ENCODE peak calls at places on chromosomes 1 and 21, in ten cellular contexts. N is GM12865, J is cardiac fibroblast, O is HFFc6, A is A549, M is astrocyte of the spinal cord, X is left lung, W is AG10803, P is MCF 10A, R is astrocyte of the cerebellum. E is an unnamed sample.

GRCh38 chr1:218459450-218459849 is 114.3 kb downstream of the TGFB2 start:
- DNase-seq in N (no peak), J (peak), O (no peak), A (no peak), M (peak), X (no peak), W (no peak), P (no peak), R (no peak), E (no peak)

GRCh38 chr1:205975387-205975998 is 27.7 kb downstream of the RAB7B start:
- DNase-seq in N (no peak), J (no peak), O (no peak), A (no peak), M (no peak), X (no peak), W (no peak), P (no peak), R (no peak), E (no peak)

GRCh38 chr1:8297245-8297644 is 20.7 kb upstream of the SLC45A1 start:
- DNase-seq in N (no peak), J (no peak), O (no peak), A (no peak), M (no peak), X (no peak), W (no peak), P (no peak), R (no peak), E (no peak)

GRCh38 chr1:6951536-6951935 is 166.3 kb downstream of the CAMTA1 start:
- DNase-seq in N (no peak), J (no peak), O (no peak), A (no peak), M (no peak), X (no peak), W (no peak), P (no peak), R (no peak), E (no peak)

GRCh38 chr1:72690871-72691270 is 408.5 kb upstream of the NEGR1 start:
- DNase-seq in N (no peak), J (no peak), O (no peak), A (no peak), M (no peak), X (no peak), W (no peak), P (peak), R (no peak), E (no peak)

GRCh38 chr1:5239911-5240310 is 585.5 kb downstream of the AJAP1 start:
- DNase-seq in N (no peak), J (no peak), O (no peak), A (no peak), M (no peak), X (no peak), W (no peak), P (no peak), R (no peak), E (no peak)

GRCh38 chr1:2643414-2644077 is 10.7 kb upstream of the MMEL1 start:
- DNase-seq in N (no peak), J (no peak), O (no peak), A (no peak), M (no peak), X (no peak), W (no peak), P (no peak), R (no peak), E (no peak)

GRCh38 chr1:196608401-196609113 is at the start of gene KCNT2:
- DNase-seq in N (no peak), J (peak), O (no peak), A (peak), M (peak), X (peak), W (peak), P (peak), R (peak), E (no peak)

GRCh38 chr1:182357913-182358312 is 33.7 kb downstream of the GLUL start:
- DNase-seq in N (no peak), J (no peak), O (no peak), A (no peak), M (no peak), X (no peak), W (no peak), P (no peak), R (no peak), E (no peak)

GRCh38 chr1:236530286-236530685 is 6.5 kb downstream of the LGALS8 start:
- DNase-seq in N (no peak), J (no peak), O (no peak), A (no peak), M (no peak), X (no peak), W (no peak), P (no peak), R (no peak), E (no peak)

GRCh38 chr1:218347713-218348627 is 2.8 kb downstream of the TGFB2 start:
- DNase-seq in N (no peak), J (peak), O (no peak), A (peak), M (peak), X (no peak), W (no peak), P (peak), R (no peak), E (no peak)

GRCh38 chr21:44377201-44377921 is 23.9 kb downstream of the TRPM2 start:
- DNase-seq in N (no peak), J (no peak), O (no peak), A (no peak), M (no peak), X (no peak), W (no peak), P (no peak), R (no peak), E (no peak)

GRCh38 chr1:160607051-160608032 is 28.0 kb upstream of the CD84 start:
- DNase-seq in N (peak), J (peak), O (peak), A (peak), M (peak), X (no peak), W (peak), P (peak), R (peak), E (peak)

GRCh38 chr21:26966978-26967913 is at the start of gene ADAMTS5:
- DNase-seq in N (no peak), J (peak), O (peak), A (no peak), M (peak), X (no peak), W (peak), P (peak), R (no peak), E (no peak)

GRCh38 chr21:32141009-32141357 is 137.9 kb downstream of the MIS18A start:
- DNase-seq in N (no peak), J (no peak), O (no peak), A (no peak), M (no peak), X (no peak), W (peak), P (no peak), R (no peak), E (no peak)

GRCh38 chr1:231417503-231417902 is 4.6 kb downstream of the EGLN1 start:
- DNase-seq in N (no peak), J (no peak), O (no peak), A (no peak), M (no peak), X (no peak), W (no peak), P (no peak), R (no peak), E (no peak)

GRCh38 chr21:38325761-38326420 is 69.1 kb downstream of the KCNJ15 start:
- DNase-seq in N (no peak), J (no peak), O (no peak), A (no peak), M (no peak), X (no peak), W (peak), P (no peak), R (no peak), E (no peak)

GRCh38 chr1:233613252-233614172 is at the start of gene KCNK1:
- DNase-seq in N (peak), J (peak), O (no peak), A (peak), M (peak), X (peak), W (peak), P (peak), R (peak), E (peak)

GRCh38 chr1:35164893-35165292 is 28.1 kb downstream of the SFPQ start:
- DNase-seq in N (no peak), J (no peak), O (no peak), A (no peak), M (no peak), X (no peak), W (no peak), P (no peak), R (no peak), E (no peak)

GRCh38 chr1:179169616-179170467 is 59.6 kb downstream of the ABL2 start:
- DNase-seq in N (no peak), J (peak), O (peak), A (peak), M (peak), X (no peak), W (peak), P (peak), R (peak), E (no peak)

GRCh38 chr1:11514366-11514765 is 35.4 kb downstream of the DISP3 start:
- DNase-seq in N (no peak), J (no peak), O (no peak), A (no peak), M (no peak), X (peak), W (no peak), P (no peak), R (no peak), E (no peak)

GRCh38 chr1:3501856-3502665 is 47.6 kb downstream of the ARHGEF16 start:
- DNase-seq in N (peak), J (peak), O (peak), A (peak), M (peak), X (peak), W (no peak), P (peak), R (peak), E (peak)

GRCh38 chr21:43829575-43830119 is 35.4 kb upstream of the AGPAT3 start:
- DNase-seq in N (no peak), J (no peak), O (no peak), A (peak), M (no peak), X (no peak), W (no peak), P (no peak), R (no peak), E (peak)

GRCh38 chr1:167629681-167630567 is at the start of gene RCSD1:
- DNase-seq in N (peak), J (peak), O (no peak), A (no peak), M (no peak), X (peak), W (no peak), P (no peak), R (no peak), E (peak)

GRCh38 chr1:228209657-228210056 is 1.8 kb downstream of the OBSCN start:
- DNase-seq in N (no peak), J (no peak), O (no peak), A (no peak), M (no peak), X (no peak), W (no peak), P (no peak), R (no peak), E (no peak)

GRCh38 chr21:35840949-35841348 is 219.4 kb downstream of the SETD4 start:
- DNase-seq in N (no peak), J (no peak), O (no peak), A (no peak), M (no peak), X (no peak), W (no peak), P (no peak), R (no peak), E (no peak)

GRCh38 chr1:205430631-205431305 is 8.9 kb upstream of the LEMD1 start:
- DNase-seq in N (peak), J (peak), O (no peak), A (peak), M (peak), X (peak), W (peak), P (peak), R (no peak), E (peak)

GRCh38 chr1:196877964-196878363 is 9.9 kb upstream of the CFHR4 start:
- DNase-seq in N (no peak), J (peak), O (no peak), A (peak), M (peak), X (no peak), W (peak), P (no peak), R (no peak), E (no peak)

GRCh38 chr1:184504695-184505338 is 118.0 kb downstream of the C1orf21 start:
- DNase-seq in N (no peak), J (no peak), O (no peak), A (no peak), M (no peak), X (no peak), W (no peak), P (no peak), R (no peak), E (no peak)

GRCh38 chr1:201060586-201060985 is 37.1 kb upstream of the KIF21B start:
- DNase-seq in N (no peak), J (no peak), O (no peak), A (no peak), M (no peak), X (no peak), W (no peak), P (no peak), R (no peak), E (no peak)

GRCh38 chr1:39494671-39495410 is 3.4 kb downstream of the BMP8A start:
- DNase-seq in N (no peak), J (no peak), O (no peak), A (no peak), M (no peak), X (no peak), W (no peak), P (no peak), R (no peak), E (no peak)

GRCh38 chr1:206706806-206707205 is 22.1 kb downstream of the MAPKAPK2 start:
- DNase-seq in N (no peak), J (no peak), O (no peak), A (no peak), M (no peak), X (no peak), W (no peak), P (no peak), R (no peak), E (no peak)

GRCh38 chr1:90728656-90729257 is 11.7 kb upstream of the BARHL2 start:
- DNase-seq in N (no peak), J (no peak), O (no peak), A (no peak), M (no peak), X (no peak), W (no peak), P (no peak), R (no peak), E (peak)

GRCh38 chr1:58011978-58012377 is 534.5 kb downstream of the OMA1 start:
- DNase-seq in N (no peak), J (no peak), O (no peak), A (no peak), M (no peak), X (no peak), W (no peak), P (no peak), R (no peak), E (no peak)

GRCh38 chr1:57489342-57490036 is 65.6 kb upstream of the DAB1 start:
- DNase-seq in N (no peak), J (peak), O (peak), A (no peak), M (peak), X (no peak), W (peak), P (peak), R (peak), E (no peak)

GRCh38 chr1:37930246-37931142 is 16.4 kb downstream of the INPP5B start:
- DNase-seq in N (peak), J (peak), O (no peak), A (no peak), M (no peak), X (peak), W (peak), P (peak), R (no peak), E (peak)

GRCh38 chr1:2982615-2983318 is 38.5 kb upstream of the ACTRT2 start:
- DNase-seq in N (no peak), J (no peak), O (no peak), A (no peak), M (no peak), X (peak), W (no peak), P (no peak), R (no peak), E (no peak)

GRCh38 chr1:14924455-14925325 is 228.9 kb upstream of the TMEM51 start:
- DNase-seq in N (no peak), J (peak), O (peak), A (no peak), M (peak), X (no peak), W (peak), P (peak), R (no peak), E (peak)

DNA sequence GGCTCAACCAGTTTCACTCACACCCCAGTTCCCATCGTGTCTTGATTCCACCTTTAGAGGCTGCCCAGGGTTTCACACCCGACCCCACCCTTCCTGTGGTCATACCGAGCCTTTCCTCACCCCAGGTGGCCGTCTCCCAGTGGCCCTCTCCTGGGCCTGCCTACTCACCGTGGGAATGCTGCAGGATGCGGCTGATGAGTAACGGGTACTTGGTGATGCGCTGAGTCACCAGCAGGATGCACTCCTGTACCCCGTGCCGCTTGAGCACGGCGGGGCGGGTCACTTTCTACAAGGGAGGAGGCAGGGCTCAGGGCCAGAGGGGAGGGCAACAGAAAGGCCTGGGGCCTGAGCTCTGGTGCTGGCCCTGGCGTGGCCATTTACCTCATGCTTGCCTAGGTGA is 16.4 kb downstream of the ARHGEF2 start:
- DNase-seq in N (peak), J (peak), O (peak), A (peak), M (peak), X (no peak), W (peak), P (peak), R (peak), E (no peak)
- TF ChIP-seq CTCF in N (peak), J (peak), O (peak), A (peak), M (peak), X (no peak), W (peak), P (peak), R (peak), E (no peak)

DNA sequence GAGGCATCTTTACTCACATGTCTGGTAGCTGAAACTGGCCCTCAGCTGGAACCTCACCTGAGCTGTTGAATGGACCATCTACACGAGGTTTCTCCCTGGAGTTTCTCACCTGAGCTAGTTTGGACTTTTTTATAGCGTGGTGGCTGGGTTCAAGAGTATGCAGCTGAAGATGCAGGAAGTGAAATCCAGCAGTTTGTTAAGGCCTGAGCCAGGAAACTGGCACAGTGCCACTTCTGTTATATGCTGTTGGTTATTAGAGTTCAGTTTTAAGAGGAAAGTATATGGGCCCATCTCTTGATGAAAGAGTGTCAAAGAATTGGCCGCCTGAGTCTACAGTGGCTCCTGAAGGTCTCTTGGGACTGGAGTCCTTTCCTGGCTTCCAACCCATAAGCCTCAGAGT is 35.6 kb downstream of the STUM start:
- DNase-seq in N (no peak), J (no peak), O (no peak), A (no peak), M (no peak), X (no peak), W (no peak), P (no peak), R (no peak), E (no peak)
- TF ChIP-seq CTCF in N (no peak), J (no peak), O (no peak), A (no peak), M (no peak), X (no peak), W (no peak), P (no peak), R (no peak), E (no peak)

DNA sequence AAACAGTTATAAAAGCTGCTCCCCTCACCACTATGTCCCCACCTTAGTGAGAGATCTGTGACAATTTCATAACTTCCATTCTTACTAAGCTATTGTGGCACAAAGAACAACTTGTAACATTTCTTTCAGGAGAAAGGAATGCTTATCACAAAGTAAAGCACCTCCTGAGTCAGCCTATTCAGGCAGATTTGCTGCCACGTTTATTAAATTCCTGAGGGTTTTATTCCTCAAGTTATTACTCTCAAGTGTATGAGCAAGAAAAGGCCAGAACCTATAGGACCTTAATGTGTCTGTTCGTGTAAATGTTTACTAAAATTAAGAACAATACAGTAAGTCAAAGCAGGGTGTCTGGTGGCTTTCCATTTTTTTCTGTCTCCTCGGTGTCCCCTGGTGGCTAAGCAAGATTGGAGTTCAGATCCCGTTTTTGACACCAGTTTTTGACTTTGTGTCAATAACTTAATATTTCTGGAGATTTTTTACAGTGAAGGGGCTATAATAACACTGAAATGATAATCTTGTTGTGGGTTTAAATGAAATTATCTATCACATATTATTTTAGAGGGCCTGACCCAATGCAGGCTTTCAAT is 1539.6 kb downstream of the BRINP3 start:
- DNase-seq in N (no peak), J (no peak), O (no peak), A (peak), M (peak), X (no peak), W (no peak), P (peak), R (no peak), E (no peak)
- TF ChIP-seq CTCF in N (no peak), J (no peak), O (no peak), A (peak), M (peak), X (no peak), W (no peak), P (peak), R (peak), E (no peak)

GRCh38 chr1:68918563-68918962 is 421.7 kb upstream of the DEPDC1 start:
- DNase-seq in N (no peak), J (no peak), O (no peak), A (no peak), M (no peak), X (no peak), W (no peak), P (no peak), R (no peak), E (no peak)
- TF ChIP-seq CTCF in N (no peak), J (no peak), O (no peak), A (no peak), M (no peak), X (no peak), W (no peak), P (no peak), R (no peak), E (no peak)

GRCh38 chr1:93629101-93630059 is 52.3 kb downstream of the BCAR3 start:
- DNase-seq in N (peak), J (peak), O (peak), A (peak), M (peak), X (no peak), W (peak), P (peak), R (peak), E (peak)

GRCh38 chr1:93633313-93633712 is 48.3 kb downstream of the BCAR3 start:
- DNase-seq in N (no peak), J (no peak), O (no peak), A (no peak), M (no peak), X (no peak), W (no peak), P (no peak), R (no peak), E (no peak)

GRCh38 chr1:93628682-93629081 is 53.0 kb downstream of the BCAR3 start:
- DNase-seq in N (no peak), J (no peak), O (no peak), A (no peak), M (no peak), X (no peak), W (peak), P (no peak), R (no peak), E (no peak)

GRCh38 chr1:93630168-93630567 is 51.5 kb downstream of the BCAR3 start:
- DNase-seq in N (no peak), J (no peak), O (no peak), A (no peak), M (no peak), X (no peak), W (no peak), P (peak), R (no peak), E (no peak)

GRCh38 chr1:93631626-93632365 is 49.8 kb downstream of the BCAR3 start:
- DNase-seq in N (peak), J (peak), O (no peak), A (peak), M (no peak), X (no peak), W (no peak), P (no peak), R (no peak), E (peak)
- TF ChIP-seq CTCF in N (peak), J (no peak), O (peak), A (peak), M (peak), X (peak), W (peak), P (peak), R (peak), E (peak)